ENCODE peak calls at places on chromosomes 3 and 15, in ten cellular contexts. J is G401; H is choroid plexus epithelial cell; C is kidney epithelial cell; D is amniotic stem cell; O is AG08395; X is stimulated activated CD4-positive, alpha-beta T cell treated with anti-CD3 and anti-CD28 coated beads, Interleukin-2, amount 100 ng/mL, for 48 hours; M is HTR-8/SVneo; L is breast epithelium; Z is naive thymus-derived CD8-positive, alpha-beta T cell. I is an unnamed sample.
A peak's percentile ranks its signal among the peaks of the same experiment; 100 is the strongest.

GRCh38 chr15:74635228-74635627 is 19.6 kb downstream of the CLK3 start:
- DNase-seq in H (peak; percentile 80), L (no peak), Z (peak; percentile 71), O (peak; percentile 79), C (no peak), M (peak; percentile 69), X (peak; percentile 67), D (peak; percentile 9), J (peak; percentile 78), I (peak; percentile 5)

GRCh38 chr3:172239218-172239738 is 199.9 kb downstream of the FNDC3B start:
- DNase-seq in J (no peak), O (no peak), H (no peak), L (no peak), M (no peak), D (no peak), C (no peak), Z (no peak), X (no peak), I (no peak)

GRCh38 chr3:61580982-61581654 is 19.7 kb downstream of the PTPRG start:
- DNase-seq in D (no peak), Z (no peak), L (no peak), X (no peak), H (no peak), O (no peak), J (no peak), M (no peak), C (no peak), I (no peak)

GRCh38 chr15:72176155-72176554 is 21.4 kb downstream of the GRAMD2A start:
- DNase-seq in D (no peak), C (no peak), Z (no peak), J (no peak), M (no peak), O (no peak), L (no peak), X (no peak), H (no peak), I (no peak)

GRCh38 chr3:124582196-124582595 is 148.1 kb upstream of the UMPS start:
- DNase-seq in O (no peak), M (no peak), D (no peak), J (no peak), H (no peak), C (no peak), X (no peak), L (no peak), Z (no peak), I (no peak)

GRCh38 chr3:149120051-149120972 is 9.1 kb upstream of the HPS3 start:
- DNase-seq in X (no peak), O (peak; percentile 74), H (peak; percentile 87), J (peak; percentile 70), M (peak; percentile 64), D (peak; percentile 37), C (no peak), Z (peak; percentile 63), L (no peak), I (peak; percentile 45)

GRCh38 chr3:124281453-124282316 is 289.8 kb upstream of the ROPN1 start:
- DNase-seq in L (no peak), J (peak; percentile 24), O (peak; percentile 67), M (peak; percentile 60), Z (no peak), X (no peak), C (no peak), D (no peak), H (peak; percentile 71), I (peak; percentile 41)

GRCh38 chr3:49032646-49033304 is 3.6 kb upstream of the IMPDH2 start:
- DNase-seq in O (no peak), J (no peak), D (no peak), Z (no peak), M (no peak), C (no peak), X (no peak), H (peak; percentile 60), L (no peak), I (no peak)

GRCh38 chr15:25536801-25537310 is 98.0 kb upstream of the UBE3A start:
- DNase-seq in O (no peak), X (no peak), Z (no peak), D (no peak), M (no peak), C (no peak), H (no peak), J (no peak), L (no peak), I (no peak)

GRCh38 chr15:34275154-34275553 is 50.3 kb downstream of the EMC4 start:
- DNase-seq in J (no peak), H (peak; percentile 26), Z (no peak), L (no peak), X (no peak), O (no peak), C (no peak), M (no peak), D (no peak), I (no peak)

GRCh38 chr3:143002083-143002712 is 828 bp downstream of the U2SURP start:
- DNase-seq in C (no peak), J (no peak), M (no peak), D (no peak), Z (peak; percentile 18), X (peak; percentile 24), L (no peak), O (peak; percentile 26), H (peak; percentile 44), I (peak; percentile 37)

GRCh38 chr15:79179108-79179561 is 88.6 kb upstream of the RASGRF1 start:
- DNase-seq in J (no peak), O (no peak), M (peak; percentile 79), D (no peak), C (peak; percentile 61), L (no peak), Z (no peak), X (no peak), H (peak; percentile 29), I (no peak)

GRCh38 chr3:44862221-44862637 is 517 bp downstream of the TMEM42 start:
- DNase-seq in C (no peak), Z (peak; percentile 37), J (peak; percentile 59), O (no peak), L (no peak), M (peak; percentile 19), D (no peak), H (peak; percentile 50), X (peak; percentile 27), I (no peak)

GRCh38 chr3:78086150-78086549 is 1046.3 kb downstream of the ROBO2 start:
- DNase-seq in J (no peak), D (no peak), H (no peak), M (no peak), X (no peak), L (no peak), C (no peak), Z (no peak), O (no peak), I (no peak)

GRCh38 chr3:13544293-13544831 is 4.6 kb upstream of the FBLN2 start:
- DNase-seq in D (peak; percentile 42), L (no peak), C (no peak), O (peak; percentile 87), X (peak; percentile 32), Z (peak; percentile 84), J (no peak), H (peak; percentile 85), M (peak; percentile 51), I (no peak)

I was measured in DMS79 treated with DMSO at 0.1 percent for 48 hours.